ENCODE peak calls at places on chromosomes 2 and 18, in five cellular contexts. P is AG09309, Z is fibroblast of lung, R is colonic mucosa, K is A549. E is an unnamed sample.

GRCh38 chr2:165382362-165382761 is 87.1 kb upstream of the CSRNP3 start:
- DNase-seq in P (no peak), K (no peak), Z (no peak), R (no peak), E (no peak)

GRCh38 chr2:48107326-48107925 is 201.1 kb upstream of the FBXO11 start:
- DNase-seq in R (no peak), P (no peak), Z (peak), K (peak), E (no peak)

GRCh38 chr2:170716851-170717598 is 1.9 kb downstream of the SP5 start:
- DNase-seq in Z (peak), R (peak), K (peak), P (no peak), E (no peak)

GRCh38 chr2:233556756-233557736 is 9.5 kb downstream of the USP40 start:
- DNase-seq in K (peak), R (no peak), Z (peak), P (peak), E (no peak)

GRCh38 chr2:16612490-16612889 is 53.1 kb downstream of the CYRIA start:
- DNase-seq in R (no peak), K (no peak), Z (no peak), P (no peak), E (no peak)

GRCh38 chr2:103792039-103792438 is 1030.2 kb downstream of the TMEM182 start:
- DNase-seq in Z (no peak), R (no peak), P (no peak), K (no peak), E (no peak)

GRCh38 chr2:223641062-223641461 is 38.9 kb upstream of the SCG2 start:
- DNase-seq in R (no peak), Z (no peak), P (no peak), K (no peak), E (no peak)

GRCh38 chr2:150866431-150866830 is 379.0 kb upstream of the RND3 start:
- DNase-seq in P (no peak), Z (peak), R (no peak), K (no peak), E (no peak)

GRCh38 chr2:171893196-171893823 is 734 bp downstream of the SLC25A12 start:
- DNase-seq in R (no peak), K (no peak), Z (peak), P (no peak), E (no peak)

GRCh38 chr2:60359569-60359968 is 193.9 kb downstream of the BCL11A start:
- DNase-seq in Z (no peak), K (no peak), P (no peak), R (peak), E (no peak)

GRCh38 chr2:145617906-145618305 is 1098.0 kb upstream of the ZEB2 start:
- DNase-seq in P (peak), K (no peak), Z (peak), R (no peak), E (no peak)

GRCh38 chr2:235639885-235640284 is 146.0 kb downstream of the AGAP1 start:
- DNase-seq in P (no peak), K (no peak), R (no peak), Z (no peak), E (no peak)

GRCh38 chr2:222057249-222058073 is 241.3 kb downstream of the PAX3 start:
- DNase-seq in P (no peak), R (no peak), Z (no peak), K (no peak), E (no peak)

DNA sequence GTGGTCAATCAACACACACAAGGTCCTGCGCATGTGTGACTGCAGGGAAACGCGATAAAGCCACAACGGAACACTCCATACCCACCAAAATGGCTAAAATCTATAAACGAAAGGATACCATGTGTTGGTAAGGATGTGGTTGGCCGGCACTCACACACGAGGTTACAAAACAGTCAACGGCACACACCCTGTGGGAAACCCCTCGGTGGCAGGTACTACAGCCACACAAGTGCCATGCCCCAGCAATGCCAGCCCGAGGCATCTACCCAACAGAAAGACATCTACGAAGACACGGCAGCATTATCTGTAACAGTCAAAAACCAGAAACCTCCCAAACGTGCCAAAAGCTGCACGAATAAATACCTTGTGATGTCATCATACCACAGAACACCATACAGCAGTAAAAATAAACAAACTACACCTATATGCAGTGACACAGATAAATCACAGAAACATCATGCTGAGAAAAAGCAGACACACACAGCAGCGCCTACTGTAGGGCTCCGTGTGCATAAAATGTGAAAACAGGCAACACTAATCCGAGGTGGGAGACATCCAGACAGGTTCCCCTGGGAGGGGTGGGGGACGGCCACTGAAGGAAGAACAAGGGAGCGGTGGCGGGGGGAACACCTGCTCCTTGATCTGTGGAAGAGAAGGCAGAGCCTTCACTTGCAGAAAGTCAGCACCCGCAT is 36.7 kb downstream of the HDAC4 start:
- DNase-seq in R (no peak), P (no peak), K (no peak), Z (no peak), E (no peak)
- TF ChIP-seq CTCF in R (no peak), P (no peak), K (no peak), Z (no peak), E (no peak)

DNA sequence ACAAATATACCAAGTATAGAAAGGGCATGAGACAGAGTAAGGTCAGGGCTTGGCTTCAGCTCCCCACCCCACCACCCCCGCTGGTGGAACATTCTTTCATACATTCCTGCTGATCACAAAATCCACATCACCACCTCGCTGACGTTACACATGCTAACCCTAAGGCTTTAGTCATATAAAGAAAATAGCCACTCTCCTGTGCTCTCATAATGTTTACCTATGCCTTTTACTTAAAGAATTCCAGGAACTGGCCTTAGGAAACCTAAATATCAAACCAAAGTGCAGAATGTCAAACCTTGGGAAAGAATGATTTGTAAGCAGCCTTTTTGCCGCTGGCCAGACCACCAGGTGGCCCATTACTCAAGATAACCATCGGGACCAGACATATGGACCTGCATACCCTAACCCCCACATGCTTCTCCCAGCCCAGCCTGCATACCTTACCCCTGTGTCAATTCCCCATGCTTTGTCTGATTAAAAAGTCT is 136.3 kb upstream of the SLC39A10 start:
- DNase-seq in Z (peak), R (no peak), P (peak), K (peak), E (no peak)
- TF ChIP-seq CTCF in Z (no peak), R (no peak), P (no peak), K (peak), E (no peak)

GRCh38 chr2:207143474-207144190 is 22.1 kb downstream of the KLF7 start:
- DNase-seq in Z (peak), R (peak), P (no peak), K (no peak), E (no peak)
- TF ChIP-seq CTCF in Z (no peak), R (no peak), P (no peak), K (no peak), E (no peak)

GRCh38 chr2:68838641-68839040 is 32.6 kb downstream of the BMP10 start:
- DNase-seq in Z (no peak), P (no peak), K (no peak), R (no peak), E (no peak)

GRCh38 chr2:68837164-68837860 is 33.9 kb downstream of the BMP10 start:
- DNase-seq in P (no peak), Z (peak), K (peak), R (peak), E (peak)

GRCh38 chr2:68835636-68836035 is 35.6 kb downstream of the BMP10 start:
- DNase-seq in R (no peak), P (no peak), Z (no peak), K (no peak), E (no peak)

GRCh38 chr2:68839260-68839833 is 31.9 kb downstream of the BMP10 start:
- DNase-seq in Z (no peak), R (no peak), K (peak), P (no peak), E (no peak)

DNA sequence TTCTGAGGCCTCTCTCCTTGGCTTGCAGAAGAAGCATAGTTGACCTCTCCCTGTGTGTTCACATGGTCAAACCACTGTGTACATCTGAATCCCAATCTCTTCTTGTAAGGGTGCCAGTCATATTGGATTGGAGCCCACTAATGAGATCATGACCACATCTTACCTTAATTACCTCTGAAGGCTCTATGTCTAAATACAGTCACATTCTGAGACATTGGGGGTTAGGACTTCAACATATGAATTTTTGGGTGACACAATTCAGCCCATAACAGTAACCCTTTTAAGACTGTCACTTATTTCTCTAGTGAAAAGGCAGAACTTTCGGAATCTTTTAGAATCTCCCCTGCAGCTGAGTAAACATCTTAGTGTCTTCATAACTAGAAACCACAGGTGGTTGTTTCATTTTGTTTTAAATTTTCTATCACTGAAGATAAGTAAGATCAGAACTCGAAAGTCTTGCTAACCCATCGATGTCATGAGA is 33.3 kb downstream of the BMP10 start:
- DNase-seq in Z (peak), P (no peak), R (no peak), K (no peak), E (no peak)
- TF ChIP-seq CTCF in Z (no peak), P (no peak), R (no peak), K (no peak), E (no peak)

DNA sequence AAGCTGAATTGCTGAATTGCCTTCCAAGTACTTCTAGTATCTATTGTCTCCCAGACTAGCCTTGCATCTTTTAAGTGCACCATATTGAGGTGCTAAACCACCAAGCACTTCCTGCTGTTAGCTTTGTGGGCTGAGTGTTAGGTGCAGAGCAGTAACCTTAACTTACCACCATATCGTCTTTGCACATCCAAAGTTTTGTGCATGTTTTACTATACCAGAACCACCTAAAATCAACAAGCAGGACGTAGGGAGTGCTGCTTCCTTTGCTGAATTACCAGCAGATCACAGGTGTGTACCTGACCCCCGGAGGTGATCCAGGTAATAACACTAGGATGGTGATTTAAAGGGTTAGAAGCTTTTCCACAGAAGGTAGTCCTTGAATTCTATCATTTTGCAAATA is 359.9 kb upstream of the HNRNPA3 start:
- DNase-seq in R (no peak), P (no peak), K (no peak), Z (no peak), E (no peak)
- TF ChIP-seq CTCF in R (no peak), P (no peak), K (no peak), Z (no peak), E (no peak)

GRCh38 chr2:219836647-219837177 is 209.3 kb downstream of the SLC4A3 start:
- DNase-seq in P (peak), Z (no peak), K (peak), R (no peak), E (no peak)
- TF ChIP-seq CTCF in P (peak), Z (peak), K (peak), R (no peak), E (no peak)

DNA sequence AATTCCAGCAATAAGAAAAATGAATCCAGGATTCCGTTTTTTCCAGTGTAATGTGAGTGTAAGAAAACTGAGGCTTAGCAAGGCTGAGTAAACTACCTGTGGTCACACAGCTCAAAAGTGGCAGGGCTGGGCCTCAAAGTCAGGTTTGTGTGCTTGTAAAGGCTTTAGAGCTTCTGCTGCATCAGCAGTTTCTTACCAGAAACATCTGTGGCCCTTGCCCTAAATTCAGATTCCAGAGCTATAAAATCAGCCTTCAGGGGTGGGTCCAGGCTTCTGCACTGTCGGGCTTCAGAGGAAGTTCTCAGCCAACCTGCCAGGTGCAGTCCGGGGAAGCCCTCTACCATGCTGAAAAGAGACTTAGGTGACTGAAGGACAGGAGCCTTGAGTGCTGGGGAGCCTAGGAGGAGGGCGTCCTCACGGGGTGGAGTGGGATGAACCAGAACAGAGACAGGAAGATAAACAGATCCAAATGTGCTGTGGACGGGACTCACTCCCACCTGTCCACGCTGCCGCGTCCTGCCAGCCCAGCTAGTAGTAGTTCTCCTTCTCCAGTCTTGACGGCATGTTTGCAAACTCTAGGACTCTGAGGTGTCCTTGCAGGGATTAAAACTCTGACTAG is 69.9 kb upstream of the HS6ST1 start:
- DNase-seq in R (no peak), Z (no peak), K (no peak), P (no peak), E (no peak)
- TF ChIP-seq CTCF in R (no peak), Z (no peak), K (no peak), P (no peak), E (no peak)

GRCh38 chr18:389658-390357 is 110.7 kb downstream of the COLEC12 start:
- DNase-seq in R (no peak), Z (peak), K (no peak), P (no peak), E (no peak)
- TF ChIP-seq CTCF in R (no peak), Z (peak), K (no peak), P (peak), E (no peak)

GRCh38 chr2:7510353-7510752 is 593.1 kb downstream of the RNF144A start:
- DNase-seq in Z (no peak), R (no peak), K (peak), P (no peak), E (no peak)
- TF ChIP-seq CTCF in Z (no peak), R (no peak), K (peak), P (no peak), E (no peak)

GRCh38 chr18:3596324-3597158 is 146.6 kb downstream of the TGIF1 start:
- DNase-seq in K (peak), Z (peak), R (peak), P (no peak), E (no peak)
- TF ChIP-seq CTCF in K (no peak), Z (peak), R (peak), P (no peak), E (no peak)

E was measured in omental fat pad.